ENCODE peak calls at places on chromosomes 12 and 14, in nine cellular contexts. P is neural progenitor cell, F is GM23248, O is OCI-LY7, Y is PC-3, B is GM23338, Z is HCT116, T is MM.1S, S is SK-N-SH. G is an unnamed sample.

GRCh38 chr12:53223391-53224267 is 8.4 kb downstream of the RARG start:
- DNase-seq in P (peak), F (peak), O (no peak), Y (no peak), B (peak), Z (no peak), T (no peak), S (peak), G (peak)

GRCh38 chr12:104064842-104065441 is 611 bp downstream of the HCFC2 start:
- DNase-seq in P (peak), F (peak), O (peak), Y (peak), B (peak), Z (no peak), T (peak), S (peak), G (peak)

GRCh38 chr14:102986810-102987579 is 64.5 kb downstream of the AMN start:
- DNase-seq in P (no peak), F (peak), O (no peak), Y (peak), B (no peak), Z (no peak), T (no peak), S (no peak), G (no peak)

GRCh38 chr12:19597304-19598066 is 158.2 kb downstream of the AEBP2 start:
- DNase-seq in P (peak), F (no peak), O (no peak), Y (no peak), B (peak), Z (no peak), T (no peak), S (no peak), G (no peak)

GRCh38 chr12:88816201-88816600 is 235.9 kb upstream of the KITLG start:
- DNase-seq in P (no peak), F (no peak), O (no peak), Y (peak), B (no peak), Z (no peak), T (no peak), S (no peak), G (no peak)

GRCh38 chr14:73645248-73645610 is 443 bp downstream of the DNAL1 start:
- DNase-seq in P (no peak), F (peak), O (no peak), Y (no peak), B (no peak), Z (no peak), T (no peak), S (no peak), G (no peak)

GRCh38 chr14:54105406-54105805 is 148.8 kb upstream of the BMP4 start:
- DNase-seq in P (no peak), F (no peak), O (no peak), Y (peak), B (no peak), Z (peak), T (no peak), S (no peak), G (no peak)

GRCh38 chr12:8687846-8688601 is 9.8 kb upstream of the RIMKLB start:
- DNase-seq in P (peak), F (peak), O (peak), Y (peak), B (peak), Z (peak), T (no peak), S (peak), G (peak)

GRCh38 chr12:74021937-74022336 is 515.7 kb upstream of the ATXN7L3B start:
- DNase-seq in P (peak), F (peak), O (peak), Y (peak), B (peak), Z (peak), T (peak), S (peak), G (peak)

GRCh38 chr14:39430762-39431415 is 1.3 kb downstream of the FBXO33 start:
- DNase-seq in P (no peak), F (peak), O (peak), Y (no peak), B (no peak), Z (no peak), T (no peak), S (no peak), G (no peak)

GRCh38 chr12:47504775-47505446 is 200.9 kb downstream of the RPAP3 start:
- DNase-seq in P (no peak), F (peak), O (no peak), Y (peak), B (no peak), Z (no peak), T (no peak), S (no peak), G (no peak)

GRCh38 chr14:71521736-71522135 is 410.5 kb upstream of the RGS6 start:
- DNase-seq in P (no peak), F (no peak), O (no peak), Y (peak), B (no peak), Z (no peak), T (no peak), S (no peak), G (no peak)

GRCh38 chr12:76762556-76762955 is 1.4 kb upstream of the ZDHHC17 start:
- DNase-seq in P (peak), F (peak), O (no peak), Y (no peak), B (peak), Z (no peak), T (no peak), S (no peak), G (peak)

GRCh38 chr12:45727994-45728624 is 1.4 kb upstream of the ARID2 start:
- DNase-seq in P (no peak), F (peak), O (no peak), Y (no peak), B (no peak), Z (no peak), T (no peak), S (no peak), G (no peak)

GRCh38 chr14:75047506-75047905 is 3.8 kb downstream of the MLH3 start:
- DNase-seq in P (no peak), F (peak), O (no peak), Y (no peak), B (no peak), Z (no peak), T (no peak), S (no peak), G (no peak)

GRCh38 chr14:81205639-81206038 is 15.1 kb downstream of the GTF2A1 start:
- DNase-seq in P (no peak), F (no peak), O (no peak), Y (no peak), B (no peak), Z (no peak), T (no peak), S (no peak), G (no peak)

GRCh38 chr14:103931422-103931821 is 3.2 kb downstream of the TDRD9 start:
- DNase-seq in P (no peak), F (no peak), O (no peak), Y (no peak), B (no peak), Z (no peak), T (no peak), S (no peak), G (no peak)

GRCh38 chr14:91231446-91231845 is 13.1 kb downstream of the GPR68 start:
- DNase-seq in P (no peak), F (peak), O (no peak), Y (no peak), B (no peak), Z (no peak), T (no peak), S (no peak), G (no peak)

GRCh38 chr14:100898465-100898864 is 5.1 kb downstream of the RTL1 start:
- DNase-seq in P (no peak), F (no peak), O (no peak), Y (no peak), B (no peak), Z (no peak), T (no peak), S (no peak), G (peak)

DNA sequence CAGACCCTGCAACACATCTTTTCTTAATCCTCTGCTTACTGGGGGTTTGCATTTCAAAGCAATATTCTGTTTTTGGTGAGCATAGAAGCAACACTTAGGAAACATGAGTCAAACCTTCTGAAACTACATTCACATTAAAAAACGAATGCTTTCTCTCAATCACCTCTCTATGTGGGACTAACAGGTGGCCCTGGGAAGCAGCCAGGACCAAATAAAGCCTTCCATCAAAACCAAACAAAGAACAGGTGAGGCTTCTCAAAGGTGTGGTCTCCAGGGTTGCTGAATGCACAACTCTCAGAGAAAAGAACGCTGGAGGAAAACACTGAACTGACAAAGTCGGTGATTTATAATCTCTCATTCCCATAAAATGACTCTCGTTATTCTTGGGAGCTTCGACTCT is 262.2 kb upstream of the TMPO start:
- DNase-seq in P (no peak), F (no peak), O (no peak), Y (no peak), B (no peak), Z (no peak), T (no peak), S (no peak), G (no peak)
- H3K27ac ChIP-seq in P (no peak), F (no peak), O (no peak), Y (no peak), B (peak), Z (no peak), T (no peak), S (no peak), G (no peak)

DNA sequence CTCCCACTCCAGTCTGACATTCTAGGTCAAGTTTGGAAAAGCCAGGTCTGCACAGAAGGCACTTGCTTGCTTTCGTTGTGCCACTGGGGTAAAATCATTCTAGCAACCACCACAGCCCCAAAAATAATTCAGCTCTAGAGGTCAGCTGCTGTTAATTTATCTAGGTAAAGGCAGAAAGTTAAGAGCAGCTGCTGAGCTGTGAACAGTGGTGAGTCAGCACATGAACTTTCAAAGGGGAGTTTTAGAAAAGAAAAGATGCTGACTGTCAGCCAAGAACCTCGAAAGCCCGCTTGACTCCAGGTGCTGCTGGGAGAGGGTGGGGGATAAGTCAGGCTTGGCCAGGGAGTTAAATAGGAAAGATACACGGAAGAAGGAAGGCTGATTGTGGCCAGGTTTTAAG is 12.7 kb downstream of the CCDC197 start:
- DNase-seq in P (no peak), F (peak), O (no peak), Y (peak), B (no peak), Z (no peak), T (peak), S (no peak), G (no peak)
- H3K4me2 ChIP-seq in P (no peak), F (no peak), O (no peak), Y (peak), B (no peak), Z (no peak), T (peak), S (peak), G (no peak)

DNA sequence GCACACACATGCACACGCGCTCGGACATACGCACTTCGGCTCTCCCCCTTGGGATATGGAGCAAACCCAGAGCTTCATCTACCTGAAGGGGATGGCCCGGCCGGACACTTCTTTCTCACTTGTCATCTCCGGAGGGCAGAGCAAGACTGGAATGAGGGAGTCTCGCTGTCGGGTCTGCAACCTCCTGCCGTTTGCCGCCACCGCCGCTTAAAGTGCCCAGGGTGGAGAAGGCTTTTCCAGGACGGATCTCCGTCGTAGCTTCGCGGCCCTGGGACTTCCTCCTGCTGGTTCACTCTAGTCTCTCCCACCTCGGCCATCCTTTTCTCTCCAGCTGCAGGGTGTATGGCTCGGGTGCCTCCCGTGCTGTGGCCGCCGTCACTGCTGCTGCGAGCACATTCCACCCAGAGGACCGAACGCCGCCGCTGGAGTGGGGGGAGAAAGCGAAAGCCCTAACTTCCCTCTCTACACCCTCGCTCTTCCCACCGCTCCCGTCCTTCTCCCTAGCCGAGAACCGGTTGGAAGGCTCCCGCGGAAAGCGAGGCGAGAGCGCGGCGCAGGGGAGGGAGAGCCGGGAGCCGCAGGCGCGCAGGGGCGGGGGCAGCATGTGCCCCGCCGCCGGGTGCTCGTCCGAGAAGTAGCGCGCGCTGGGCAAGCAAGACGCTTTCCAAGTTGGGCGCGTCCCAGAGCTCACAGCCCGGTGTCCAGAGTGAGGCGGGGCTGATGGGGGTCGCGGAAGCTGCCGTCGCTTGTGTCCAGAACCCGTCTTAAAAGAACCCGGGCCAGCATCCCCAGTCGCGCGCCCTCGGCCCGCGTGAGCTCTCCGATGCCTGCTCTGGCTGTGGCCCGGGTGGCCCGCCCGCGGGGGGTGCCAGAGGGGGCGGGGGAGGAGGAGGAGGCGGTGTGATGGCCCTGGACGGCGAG is at the start of gene TRHDE:
- DNase-seq in P (peak), F (peak), O (no peak), Y (peak), B (peak), Z (no peak), T (no peak), S (peak), G (peak)
- TF ChIP-seq EZH2phosphoT487 in P (no peak), F (no peak), O (no peak), Y (no peak), B (no peak), Z (no peak), T (no peak), S (no peak), G (no peak)

GRCh38 chr12:123070267-123071081 is 80.4 kb downstream of the PITPNM2 start:
- DNase-seq in P (no peak), F (no peak), O (no peak), Y (no peak), B (no peak), Z (no peak), T (no peak), S (peak), G (peak)
- H3K27ac ChIP-seq in P (no peak), F (no peak), O (no peak), Y (no peak), B (no peak), Z (no peak), T (no peak), S (peak), G (peak)

DNA sequence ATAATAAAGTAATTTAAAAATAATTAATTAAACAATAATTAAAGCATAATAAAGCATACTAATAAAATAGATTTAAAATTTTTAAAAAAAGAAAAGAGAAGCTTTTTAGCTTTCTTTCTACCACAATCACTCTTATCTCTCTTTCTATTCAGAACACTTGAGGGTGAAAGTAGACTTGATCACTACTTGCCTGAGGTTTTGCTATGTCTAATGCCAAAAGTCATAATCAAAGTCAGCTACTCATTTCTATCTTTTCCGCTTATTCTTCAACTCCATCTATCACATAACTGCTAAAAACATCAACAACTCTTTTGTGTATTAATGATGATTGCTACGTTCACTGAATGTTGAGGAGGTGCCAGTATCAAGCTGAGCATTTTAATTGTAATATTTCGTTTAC is 202.0 kb upstream of the KRR1 start:
- DNase-seq in P (no peak), F (no peak), O (no peak), Y (no peak), B (no peak), Z (no peak), T (no peak), S (no peak), G (no peak)
- H3K4me2 ChIP-seq in P (no peak), F (no peak), O (no peak), Y (no peak), B (no peak), Z (peak), T (no peak), S (no peak), G (no peak)

GRCh38 chr12:110825530-110825929 is 21.3 kb upstream of the CCDC63 start:
- DNase-seq in P (no peak), F (no peak), O (no peak), Y (no peak), B (no peak), Z (no peak), T (no peak), S (no peak), G (no peak)
- TF ChIP-seq EZH2phosphoT487 in P (no peak), F (no peak), O (no peak), Y (no peak), B (no peak), Z (no peak), T (no peak), S (no peak), G (no peak)

GRCh38 chr12:99609455-99610181 is 37.9 kb upstream of the GARIN6 start:
- DNase-seq in P (no peak), F (no peak), O (no peak), Y (no peak), B (peak), Z (no peak), T (no peak), S (no peak), G (no peak)
- H3K27ac ChIP-seq in P (no peak), F (no peak), O (no peak), Y (no peak), B (peak), Z (no peak), T (no peak), S (no peak), G (no peak)